ENCODE peak calls at places on chromosomes 1 and 21, in nine cellular contexts. V is right lobe of liver; I is activated CD4-positive, alpha-beta memory T cell treated with anti-CD3 and anti-CD28 coated beads for 36 hours; P is naive B cell; U is anterior cingulate cortex; O is stimulated activated CD4-positive, alpha-beta T cell treated with anti-CD3 and anti-CD28 coated beads, Interleukin-15, amount 100 ng/mL, for 1 hour; L is left cardiac atrium; H is bronchial epithelial cell; S is iris pigment epithelial cell. K is an unnamed sample.

GRCh38 chr1:1001631-1002300 is 1.9 kb upstream of the HES4 start:
- DNase-seq in V (peak), I (peak), P (peak), U (no peak), O (peak), L (peak), H (no peak), S (peak), K (peak)

GRCh38 chr1:110188116-110188618 is 21.9 kb upstream of the KCNC4 start:
- DNase-seq in V (no peak), I (no peak), P (no peak), U (no peak), O (no peak), L (no peak), H (no peak), S (peak), K (peak)

GRCh38 chr1:8705104-8705503 is 112.3 kb downstream of the RERE start:
- DNase-seq in V (no peak), I (no peak), P (no peak), U (no peak), O (no peak), L (no peak), H (no peak), S (no peak), K (no peak)

GRCh38 chr1:39142394-39143060 is 62.0 kb upstream of the MACF1 start:
- DNase-seq in V (no peak), I (no peak), P (no peak), U (no peak), O (no peak), L (no peak), H (peak), S (no peak), K (peak)

GRCh38 chr1:92980732-92981647 is 19.7 kb upstream of the DIPK1A start:
- DNase-seq in V (no peak), I (peak), P (peak), U (no peak), O (no peak), L (no peak), H (no peak), S (no peak), K (no peak)

GRCh38 chr1:185096531-185096930 is 51.2 kb downstream of the RNF2 start:
- DNase-seq in V (no peak), I (no peak), P (no peak), U (no peak), O (no peak), L (no peak), H (peak), S (no peak), K (peak)

GRCh38 chr1:202576816-202577215 is 133.4 kb downstream of the SYT2 start:
- DNase-seq in V (no peak), I (no peak), P (no peak), U (no peak), O (no peak), L (no peak), H (no peak), S (peak), K (peak)

GRCh38 chr1:197399691-197400521 is 131.9 kb downstream of the CRB1 start:
- DNase-seq in V (no peak), I (peak), P (peak), U (no peak), O (no peak), L (no peak), H (peak), S (peak), K (peak)

GRCh38 chr1:159900086-159900680 is at the start of gene CFAP45:
- DNase-seq in V (peak), I (peak), P (no peak), U (no peak), O (no peak), L (peak), H (peak), S (peak), K (peak)

GRCh38 chr1:153360190-153360589 is 2.5 kb downstream of the S100A9 start:
- DNase-seq in V (no peak), I (no peak), P (no peak), U (no peak), O (no peak), L (no peak), H (no peak), S (no peak), K (no peak)

GRCh38 chr1:156387899-156388813 is 19.1 kb downstream of the RHBG start:
- DNase-seq in V (no peak), I (no peak), P (peak), U (peak), O (no peak), L (no peak), H (no peak), S (no peak), K (no peak)

GRCh38 chr1:154736840-154737239 is 128.9 kb upstream of the ADAR start:
- DNase-seq in V (no peak), I (peak), P (no peak), U (no peak), O (peak), L (no peak), H (peak), S (peak), K (peak)

GRCh38 chr1:54273837-54274192 is 73.8 kb downstream of the MRPL37 start:
- DNase-seq in V (no peak), I (no peak), P (no peak), U (no peak), O (no peak), L (no peak), H (no peak), S (peak), K (no peak)

GRCh38 chr21:46667191-46667734 is 31.8 kb downstream of the PRMT2 start:
- DNase-seq in V (no peak), I (peak), P (no peak), U (no peak), O (no peak), L (no peak), H (peak), S (peak), K (peak)

GRCh38 chr1:237901284-237901870 is 10.7 kb upstream of the ZP4 start:
- DNase-seq in V (no peak), I (no peak), P (no peak), U (no peak), O (no peak), L (peak), H (peak), S (peak), K (peak)

GRCh38 chr1:85846706-85847105 is 138.5 kb upstream of the ZNHIT6 start:
- DNase-seq in V (no peak), I (no peak), P (no peak), U (no peak), O (no peak), L (no peak), H (peak), S (peak), K (peak)

GRCh38 chr21:25273945-25274344 is 333.3 kb downstream of the MRPL39 start:
- DNase-seq in V (no peak), I (no peak), P (no peak), U (no peak), O (no peak), L (no peak), H (no peak), S (no peak), K (no peak)

GRCh38 chr1:77100870-77101269 is 118.4 kb downstream of the PIGK start:
- DNase-seq in V (no peak), I (no peak), P (no peak), U (no peak), O (no peak), L (no peak), H (no peak), S (peak), K (no peak)

GRCh38 chr1:89657886-89658285 is 25.0 kb downstream of the LRRC8C start:
- DNase-seq in V (no peak), I (no peak), P (no peak), U (no peak), O (no peak), L (no peak), H (no peak), S (peak), K (no peak)

GRCh38 chr1:232207089-232207723 is 422.7 kb downstream of the SIPA1L2 start:
- DNase-seq in V (no peak), I (no peak), P (no peak), U (no peak), O (no peak), L (no peak), H (no peak), S (no peak), K (no peak)

GRCh38 chr1:29415861-29416260 is 179.5 kb downstream of the PTPRU start:
- DNase-seq in V (no peak), I (no peak), P (no peak), U (no peak), O (no peak), L (no peak), H (no peak), S (no peak), K (no peak)

GRCh38 chr1:27119270-27119618 is 35.7 kb downstream of the SLC9A1 start:
- DNase-seq in V (no peak), I (no peak), P (no peak), U (no peak), O (no peak), L (no peak), H (no peak), S (no peak), K (no peak)

GRCh38 chr21:27807596-27807995 is 840.7 kb upstream of the ADAMTS5 start:
- DNase-seq in V (no peak), I (no peak), P (no peak), U (no peak), O (no peak), L (no peak), H (no peak), S (peak), K (peak)

GRCh38 chr1:16324456-16324890 is 27.8 kb downstream of the FBXO42 start:
- DNase-seq in V (no peak), I (no peak), P (no peak), U (no peak), O (no peak), L (peak), H (peak), S (peak), K (peak)

GRCh38 chr1:117678246-117678977 is 72.6 kb downstream of the TENT5C start:
- DNase-seq in V (no peak), I (no peak), P (no peak), U (no peak), O (no peak), L (peak), H (no peak), S (no peak), K (no peak)

GRCh38 chr21:20187028-20187427 is 811.2 kb upstream of the NCAM2 start:
- DNase-seq in V (no peak), I (no peak), P (no peak), U (no peak), O (no peak), L (no peak), H (no peak), S (no peak), K (no peak)

GRCh38 chr1:62437273-62437945 is 560 bp downstream of the USP1 start:
- DNase-seq in V (peak), I (no peak), P (peak), U (no peak), O (peak), L (no peak), H (peak), S (peak), K (peak)

GRCh38 chr1:53541761-53542550 is 82.8 kb downstream of the DMRTB1 start:
- DNase-seq in V (no peak), I (peak), P (no peak), U (no peak), O (no peak), L (peak), H (peak), S (peak), K (peak)

GRCh38 chr1:187788686-187789085 is 959.9 kb downstream of the PLA2G4A start:
- DNase-seq in V (no peak), I (no peak), P (no peak), U (no peak), O (no peak), L (no peak), H (no peak), S (no peak), K (no peak)

GRCh38 chr1:195663549-195664280 is 944.5 kb downstream of the KCNT2 start:
- DNase-seq in V (no peak), I (no peak), P (no peak), U (no peak), O (no peak), L (no peak), H (peak), S (peak), K (peak)

GRCh38 chr1:94962745-94963265 is 35.9 kb upstream of the CNN3 start:
- DNase-seq in V (peak), I (peak), P (peak), U (no peak), O (no peak), L (peak), H (no peak), S (peak), K (no peak)